ENCODE peak calls at places on chromosomes 11 and 22, in seven cellular contexts. M, I, U, Y, T, V and L are unnamed samples.

GRCh38 chr11:71459076-71459766 is 6.2 kb downstream of the NADSYN1 start:
- DNase-seq in M (no peak), I (no peak), U (no peak), Y (no peak), T (no peak), V (no peak), L (no peak)

GRCh38 chr22:21952586-21953571 is at the start of gene PPM1F:
- DNase-seq in M (peak; percentile 78), I (peak; percentile 81), U (peak; percentile 81), Y (no peak), T (peak; percentile 77), V (peak; percentile 51), L (peak; percentile 92)

GRCh38 chr11:578276-579035 is 2.2 kb downstream of the PHRF1 start:
- DNase-seq in M (no peak), I (no peak), U (no peak), Y (no peak), T (no peak), V (no peak), L (no peak)

GRCh38 chr11:8829556-8829955 is 81.4 kb upstream of the AKIP1 start:
- DNase-seq in M (peak; percentile 52), I (no peak), U (no peak), Y (no peak), T (no peak), V (no peak), L (no peak)

GRCh38 chr11:19374189-19374588 is 133.4 kb upstream of the E2F8 start:
- DNase-seq in M (no peak), I (peak; percentile 77), U (no peak), Y (no peak), T (no peak), V (peak; percentile 97), L (no peak)

GRCh38 chr11:118485273-118485672 is 42.0 kb upstream of the TTC36 start:
- DNase-seq in M (peak; percentile 11), I (no peak), U (no peak), Y (no peak), T (no peak), V (no peak), L (no peak)

GRCh38 chr11:96264364-96264763 is 78.6 kb downstream of the MAML2 start:
- DNase-seq in M (no peak), I (no peak), U (no peak), Y (no peak), T (no peak), V (no peak), L (no peak)

GRCh38 chr11:80593981-80594380 is 1153.2 kb upstream of the TENM4 start:
- DNase-seq in M (peak; percentile 9), I (peak; percentile 97), U (no peak), Y (no peak), T (peak; percentile 4), V (peak; percentile 7), L (no peak)

GRCh38 chr11:21474529-21474928 is 718.4 kb upstream of the ANO5 start:
- DNase-seq in M (no peak), I (no peak), U (no peak), Y (no peak), T (no peak), V (no peak), L (no peak)

GRCh38 chr11:109223441-109223840 is 198.5 kb upstream of the C11orf87 start:
- DNase-seq in M (no peak), I (no peak), U (no peak), Y (no peak), T (no peak), V (no peak), L (no peak)

GRCh38 chr22:38284042-38284402 is 11.2 kb upstream of the TMEM184B start:
- DNase-seq in M (no peak), I (no peak), U (no peak), Y (peak; percentile 88), T (no peak), V (no peak), L (no peak)

GRCh38 chr22:46137218-46137766 is 13.0 kb upstream of the PPARA start:
- DNase-seq in M (no peak), I (no peak), U (no peak), Y (no peak), T (no peak), V (no peak), L (no peak)

GRCh38 chr11:110148775-110149744 is 55.9 kb downstream of the ZC3H12C start:
- DNase-seq in M (peak; percentile 21), I (peak; percentile 79), U (no peak), Y (peak; percentile 7), T (no peak), V (peak; percentile 93), L (no peak)

GRCh38 chr22:36746571-36746970 is 29.3 kb downstream of the IFT27 start:
- DNase-seq in M (no peak), I (no peak), U (no peak), Y (no peak), T (no peak), V (no peak), L (no peak)

GRCh38 chr11:108405706-108406105 is 61.6 kb downstream of the C11orf65 start:
- DNase-seq in M (no peak), I (no peak), U (no peak), Y (no peak), T (no peak), V (peak; percentile 69), L (no peak)

GRCh38 chr11:125192717-125193116 is 28.2 kb downstream of the PKNOX2 start:
- DNase-seq in M (no peak), I (no peak), U (no peak), Y (no peak), T (no peak), V (no peak), L (no peak)

GRCh38 chr11:125807909-125808308 is 20.0 kb downstream of the PATE3 start:
- DNase-seq in M (no peak), I (no peak), U (no peak), Y (no peak), T (no peak), V (no peak), L (no peak)

GRCh38 chr11:113182288-113182687 is 132.1 kb upstream of the TTC12 start:
- DNase-seq in M (no peak), I (no peak), U (no peak), Y (no peak), T (no peak), V (no peak), L (no peak)

GRCh38 chr22:37607912-37608476 is 640 bp upstream of the GGA1 start:
- DNase-seq in M (no peak), I (no peak), U (peak; percentile 9), Y (no peak), T (no peak), V (no peak), L (no peak)

GRCh38 chr11:71086687-71087258 is 165.6 kb downstream of the SHANK2 start:
- DNase-seq in M (peak; percentile 40), I (no peak), U (no peak), Y (no peak), T (peak; percentile 13), V (peak; percentile 13), L (peak; percentile 63)

GRCh38 chr22:39266398-39267030 is 21.7 kb upstream of the PDGFB start:
- DNase-seq in M (no peak), I (no peak), U (no peak), Y (no peak), T (no peak), V (no peak), L (no peak)

GRCh38 chr11:84558085-84558905 is 1068.8 kb downstream of the DLG2 start:
- DNase-seq in M (peak; percentile 58), I (peak; percentile 35), U (no peak), Y (peak; percentile 12), T (no peak), V (peak; percentile 27), L (no peak)

GRCh38 chr11:76654310-76654851 is 16.2 kb downstream of the LRRC32 start:
- DNase-seq in M (no peak), I (no peak), U (no peak), Y (peak; percentile 54), T (no peak), V (no peak), L (no peak)

GRCh38 chr11:17423533-17424310 is 35.3 kb upstream of the KCNJ11 start:
- DNase-seq in M (no peak), I (no peak), U (no peak), Y (no peak), T (no peak), V (no peak), L (peak; percentile 52)

GRCh38 chr11:44862546-44863101 is 88.1 kb downstream of the TP53I11 start:
- DNase-seq in M (no peak), I (no peak), U (no peak), Y (no peak), T (no peak), V (no peak), L (no peak)

GRCh38 chr11:111693224-111693937 is 72.8 kb downstream of the PPP2R1B start:
- DNase-seq in M (no peak), I (no peak), U (no peak), Y (no peak), T (no peak), V (no peak), L (no peak)

GRCh38 chr11:117217141-117217609 is 14.7 kb downstream of the PCSK7 start:
- DNase-seq in M (no peak), I (peak; percentile 17), U (no peak), Y (no peak), T (no peak), V (no peak), L (no peak)

GRCh38 chr11:118876261-118876660 is 7.4 kb upstream of the CXCR5 start:
- DNase-seq in M (no peak), I (no peak), U (no peak), Y (no peak), T (no peak), V (no peak), L (no peak)

GRCh38 chr11:17548444-17548843 is 1.4 kb downstream of the OTOG start:
- DNase-seq in M (no peak), I (no peak), U (no peak), Y (no peak), T (no peak), V (no peak), L (no peak)

GRCh38 chr11:21897203-21897602 is 295.7 kb upstream of the ANO5 start:
- DNase-seq in M (no peak), I (no peak), U (no peak), Y (no peak), T (no peak), V (no peak), L (no peak)

GRCh38 chr11:46916669-46917108 is 1.7 kb downstream of the LRP4 start:
- DNase-seq in M (peak; percentile 67), I (peak; percentile 57), U (no peak), Y (no peak), T (peak; percentile 30), V (peak; percentile 14), L (peak; percentile 59)

GRCh38 chr11:70481625-70482528 is 83.5 kb downstream of the CTTN start:
- DNase-seq in M (no peak), I (no peak), U (no peak), Y (peak; percentile 14), T (no peak), V (peak; percentile 94), L (no peak)

GRCh38 chr22:19360862-19361261 is 69.3 kb upstream of the CLTCL1 start:
- DNase-seq in M (no peak), I (no peak), U (no peak), Y (no peak), T (no peak), V (no peak), L (no peak)

GRCh38 chr11:68685656-68686380 is 1.5 kb downstream of the GAL start:
- DNase-seq in M (no peak), I (no peak), U (no peak), Y (no peak), T (no peak), V (no peak), L (no peak)

GRCh38 chr11:132895340-132895739 is 637.0 kb downstream of the OPCML start:
- DNase-seq in M (no peak), I (no peak), U (no peak), Y (no peak), T (no peak), V (peak; percentile 76), L (no peak)